ENCODE peak calls at places on chromosomes 12 and 14, in four cellular contexts. One of them, this sample, is unnamed. For H3K4me1, the result is how much of the 10 kb centered on the place peaks cover.

GRCh38 chr12:112750971-112751370 is 40.6 kb upstream of the RPH3A start:
- DNase-seq in DND-41: no peak
- DNase-seq in SK-N-SH: no peak
- DNase-seq in PC-9: no peak
- DNase-seq in this sample: no peak

GRCh38 chr12:102873077-102873476 is 44.0 kb downstream of the PAH start:
- DNase-seq in SK-N-SH: no peak
- DNase-seq in DND-41: no peak
- DNase-seq in PC-9: no peak
- DNase-seq in this sample: no peak

GRCh38 chr12:126271138-126271537 is 1205.9 kb downstream of the AACS start:
- DNase-seq in SK-N-SH: peak
- DNase-seq in PC-9: no peak
- DNase-seq in DND-41: no peak
- DNase-seq in this sample: no peak

GRCh38 chr14:99136047-99136400 is 136.0 kb downstream of the BCL11B start:
- DNase-seq in SK-N-SH: no peak
- DNase-seq in DND-41: no peak
- DNase-seq in PC-9: no peak
- DNase-seq in this sample: no peak

GRCh38 chr12:23895792-23896218 is 53.7 kb downstream of the SOX5 start:
- DNase-seq in SK-N-SH: no peak
- DNase-seq in DND-41: no peak
- DNase-seq in PC-9: no peak
- DNase-seq in this sample: no peak

GRCh38 chr14:76550534-76550933 is 174.6 kb downstream of the ESRRB start:
- DNase-seq in PC-9: no peak
- DNase-seq in SK-N-SH: no peak
- DNase-seq in DND-41: no peak
- DNase-seq in this sample: no peak

GRCh38 chr12:89179983-89180382 is 172.3 kb downstream of the DUSP6 start:
- DNase-seq in SK-N-SH: peak
- DNase-seq in PC-9: peak
- DNase-seq in DND-41: no peak
- DNase-seq in this sample: no peak

GRCh38 chr12:18825138-18825537 is 87.2 kb downstream of the CAPZA3 start:
- DNase-seq in PC-9: no peak
- DNase-seq in DND-41: no peak
- DNase-seq in SK-N-SH: no peak
- DNase-seq in this sample: no peak

GRCh38 chr12:127257366-127257935 is 1009.5 kb upstream of the TMEM132C start:
- DNase-seq in PC-9: no peak
- DNase-seq in DND-41: no peak
- DNase-seq in SK-N-SH: no peak
- DNase-seq in this sample: no peak

GRCh38 chr12:115102450-115102849 is 418.5 kb upstream of the TBX3 start:
- DNase-seq in DND-41: no peak
- DNase-seq in SK-N-SH: no peak
- DNase-seq in PC-9: no peak
- DNase-seq in this sample: no peak

GRCh38 chr14:106436310-106436905 is 910.0 kb downstream of the TMEM121 start:
- DNase-seq in PC-9: no peak
- DNase-seq in SK-N-SH: no peak
- DNase-seq in DND-41: peak
- DNase-seq in this sample: peak

GRCh38 chr14:74913986-74914573 is 9.0 kb downstream of the RPS6KL1 start:
- DNase-seq in PC-9: peak
- DNase-seq in SK-N-SH: peak
- DNase-seq in DND-41: no peak
- DNase-seq in this sample: no peak

GRCh38 chr12:103947871-103948555 is 17.7 kb upstream of the TDG start:
- DNase-seq in DND-41: no peak
- DNase-seq in SK-N-SH: no peak
- DNase-seq in PC-9: no peak
- DNase-seq in this sample: no peak

GRCh38 chr14:90561031-90561430 is 164.2 kb downstream of the CALM1 start:
- DNase-seq in DND-41: no peak
- DNase-seq in PC-9: no peak
- DNase-seq in SK-N-SH: no peak
- DNase-seq in this sample: no peak

GRCh38 chr12:47636908-47637780 is 68.7 kb downstream of the RPAP3 start:
- DNase-seq in SK-N-SH: no peak
- DNase-seq in DND-41: peak
- DNase-seq in PC-9: peak
- DNase-seq in this sample: peak

GRCh38 chr14:100568998-100569733 is 18.1 kb downstream of the BEGAIN start:
- DNase-seq in SK-N-SH: peak
- DNase-seq in PC-9: no peak
- DNase-seq in DND-41: no peak
- DNase-seq in this sample: no peak

GRCh38 chr12:103930787-103931536 is 752 bp downstream of the HSP90B1 start:
- DNase-seq in PC-9: no peak
- DNase-seq in DND-41: peak
- DNase-seq in SK-N-SH: no peak
- DNase-seq in this sample: peak

GRCh38 chr12:122870163-122870842 is 25.6 kb downstream of the VPS37B start:
- DNase-seq in PC-9: no peak
- DNase-seq in SK-N-SH: no peak
- DNase-seq in DND-41: no peak
- DNase-seq in this sample: no peak

GRCh38 chr14:24060443-24060842 is 8.6 kb downstream of the CARMIL3 start:
- DNase-seq in PC-9: no peak
- DNase-seq in DND-41: no peak
- DNase-seq in SK-N-SH: peak
- DNase-seq in this sample: no peak

GRCh38 chr12:54173066-54173726 is 15.6 kb downstream of the SMUG1 start:
- DNase-seq in DND-41: no peak
- DNase-seq in SK-N-SH: peak
- DNase-seq in PC-9: peak
- DNase-seq in this sample: peak

GRCh38 chr14:67166450-67166853 is 22.8 kb upstream of the GARIN2 start:
- DNase-seq in PC-9: peak
- DNase-seq in DND-41: peak
- DNase-seq in SK-N-SH: peak
- DNase-seq in this sample: peak

GRCh38 chr12:76312314-76312713 is 35.9 kb downstream of the BBS10 start:
- DNase-seq in PC-9: no peak
- DNase-seq in SK-N-SH: no peak
- DNase-seq in DND-41: no peak
- DNase-seq in this sample: no peak

GRCh38 chr12:24997970-24998582 is 49.2 kb upstream of the BCAT1 start:
- DNase-seq in DND-41: no peak
- DNase-seq in SK-N-SH: no peak
- DNase-seq in PC-9: no peak
- DNase-seq in this sample: peak

GRCh38 chr12:131366261-131366871 is 344.5 kb upstream of the SFSWAP start:
- DNase-seq in DND-41: no peak
- DNase-seq in PC-9: no peak
- DNase-seq in SK-N-SH: no peak
- DNase-seq in this sample: no peak

GRCh38 chr12:63066782-63067181 is 84.2 kb downstream of the AVPR1A start:
- DNase-seq in SK-N-SH: no peak
- DNase-seq in PC-9: no peak
- DNase-seq in DND-41: no peak
- DNase-seq in this sample: no peak

GRCh38 chr14:39232554-39233415 is 930 bp upstream of the MIA2 start:
- DNase-seq in PC-9: no peak
- DNase-seq in SK-N-SH: no peak
- DNase-seq in DND-41: no peak
- DNase-seq in this sample: peak

DNA sequence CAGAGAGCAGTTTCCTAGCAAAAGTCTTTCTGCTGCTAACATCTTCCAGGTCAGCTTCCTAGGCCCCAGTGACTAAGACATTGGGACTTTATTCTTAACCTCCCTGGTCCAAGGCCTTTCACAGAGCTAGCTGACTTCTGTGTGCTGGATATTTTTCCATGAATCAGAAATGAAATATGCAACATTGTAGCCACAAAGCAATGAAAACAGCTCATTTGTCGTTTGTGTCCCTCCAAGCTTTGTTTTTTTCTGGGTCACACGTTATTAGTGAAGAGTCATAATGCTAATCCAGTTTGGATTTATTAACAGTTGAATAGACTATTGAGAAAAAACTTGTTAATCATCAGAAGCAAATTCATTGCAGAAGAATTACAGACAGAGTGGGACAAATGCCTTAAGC is 82.4 kb downstream of the ARF6 start:
- DNase-seq in PC-9: peak
- DNase-seq in SK-N-SH: no peak
- DNase-seq in DND-41: no peak
- DNase-seq in this sample: no peak
- H3K27ac ChIP-seq in PC-9: peak
- H3K27ac ChIP-seq in SK-N-SH: peak
- H3K27ac ChIP-seq in DND-41: no peak
- H3K27ac ChIP-seq in this sample: no peak

GRCh38 chr12:10718279-10718821 is 4.8 kb downstream of the YBX3 start:
- DNase-seq in SK-N-SH: no peak
- DNase-seq in PC-9: no peak
- DNase-seq in DND-41: no peak
- DNase-seq in this sample: no peak
- H3K4me1 ChIP-seq in SK-N-SH: under half
- H3K4me1 ChIP-seq in PC-9: half or more
- H3K4me1 ChIP-seq in DND-41: half or more
- H3K4me1 ChIP-seq in this sample: under half

DNA sequence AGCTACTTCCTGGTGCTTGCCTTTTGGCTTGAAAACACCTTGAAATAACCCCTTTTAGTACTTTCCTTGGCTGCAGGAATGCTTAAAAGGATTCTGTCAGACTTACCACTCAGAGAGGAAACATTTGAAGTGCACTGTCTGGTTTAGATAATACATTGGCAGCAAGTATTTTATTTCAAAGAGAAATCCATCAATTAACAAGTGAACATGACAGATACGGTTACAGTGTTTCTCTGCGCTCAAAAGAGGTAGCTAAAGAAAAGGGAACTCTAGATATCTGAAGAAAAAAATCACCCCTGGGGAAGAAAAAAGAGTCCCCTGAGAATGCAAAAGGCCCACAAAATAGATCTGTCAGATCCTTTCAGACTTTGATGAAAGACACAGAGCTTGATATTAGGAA is 421.9 kb downstream of the LRFN5 start:
- DNase-seq in SK-N-SH: no peak
- DNase-seq in DND-41: no peak
- DNase-seq in PC-9: no peak
- DNase-seq in this sample: no peak
- H2AFZ ChIP-seq in SK-N-SH: no peak
- H2AFZ ChIP-seq in DND-41: no peak
- H2AFZ ChIP-seq in PC-9: no peak
- H2AFZ ChIP-seq in this sample: no peak

GRCh38 chr14:34460841-34461240 is 1.2 kb downstream of the SPTSSA start:
- DNase-seq in SK-N-SH: no peak
- DNase-seq in DND-41: no peak
- DNase-seq in PC-9: no peak
- DNase-seq in this sample: no peak
- H3K27ac ChIP-seq in SK-N-SH: no peak
- H3K27ac ChIP-seq in DND-41: peak
- H3K27ac ChIP-seq in PC-9: no peak
- H3K27ac ChIP-seq in this sample: peak

GRCh38 chr14:22554706-22555572 is 34.1 kb downstream of the DAD1 start:
- DNase-seq in PC-9: no peak
- DNase-seq in DND-41: no peak
- DNase-seq in SK-N-SH: no peak
- DNase-seq in this sample: no peak
- H3K4me1 ChIP-seq in PC-9: under half
- H3K4me1 ChIP-seq in DND-41: under half
- H3K4me1 ChIP-seq in SK-N-SH: under half
- H3K4me1 ChIP-seq in this sample: under half

GRCh38 chr12:13463189-13463588 is 266.7 kb downstream of the EMP1 start:
- DNase-seq in PC-9: no peak
- DNase-seq in DND-41: no peak
- DNase-seq in SK-N-SH: no peak
- DNase-seq in this sample: no peak
- H2AFZ ChIP-seq in PC-9: no peak
- H2AFZ ChIP-seq in DND-41: no peak
- H2AFZ ChIP-seq in SK-N-SH: no peak
- H2AFZ ChIP-seq in this sample: no peak

GRCh38 chr12:15231493-15231892 is 10.3 kb upstream of the RERG start:
- DNase-seq in SK-N-SH: no peak
- DNase-seq in PC-9: no peak
- DNase-seq in DND-41: no peak
- DNase-seq in this sample: no peak

GRCh38 chr12:15230137-15230536 is 8.9 kb upstream of the RERG start:
- DNase-seq in SK-N-SH: no peak
- DNase-seq in PC-9: no peak
- DNase-seq in DND-41: no peak
- DNase-seq in this sample: no peak

GRCh38 chr12:15225136-15225535 is 3.9 kb upstream of the RERG start:
- DNase-seq in DND-41: no peak
- DNase-seq in SK-N-SH: no peak
- DNase-seq in PC-9: no peak
- DNase-seq in this sample: no peak

GRCh38 chr12:15230751-15231150 is 9.5 kb upstream of the RERG start:
- DNase-seq in SK-N-SH: no peak
- DNase-seq in DND-41: no peak
- DNase-seq in PC-9: no peak
- DNase-seq in this sample: no peak

GRCh38 chr12:15227004-15227679 is 5.9 kb upstream of the RERG start:
- DNase-seq in PC-9: peak
- DNase-seq in DND-41: no peak
- DNase-seq in SK-N-SH: peak
- DNase-seq in this sample: peak
- H3K27ac ChIP-seq in PC-9: no peak
- H3K27ac ChIP-seq in DND-41: no peak
- H3K27ac ChIP-seq in SK-N-SH: no peak
- H3K27ac ChIP-seq in this sample: no peak

GRCh38 chr14:56173360-56173922 is 55.2 kb downstream of the PELI2 start:
- DNase-seq in DND-41: peak
- DNase-seq in PC-9: no peak
- DNase-seq in SK-N-SH: no peak
- DNase-seq in this sample: no peak
- H3K4me1 ChIP-seq in DND-41: half or more
- H3K4me1 ChIP-seq in PC-9: under half
- H3K4me1 ChIP-seq in SK-N-SH: under half
- H3K4me1 ChIP-seq in this sample: under half